ENCODE peak calls at places on chromosome 11, in seven cellular contexts. F is OCI-LY7, U is right lobe of liver, O is brain microvascular endothelial cell, H is AG10803, R is BJ, T is ovary. N is an unnamed sample.

GRCh38 chr11:64752106-64752970 is 7.4 kb downstream of the PYGM start:
- DNase-seq in F (no peak), U (peak; percentile 45), O (no peak), H (no peak), R (no peak), T (no peak), N (peak; percentile 30)

GRCh38 chr11:119470316-119471266 is 47.6 kb upstream of the THY1 start:
- DNase-seq in F (no peak), U (no peak), O (peak; percentile 64), H (peak; percentile 98), R (peak; percentile 84), T (no peak), N (no peak)

GRCh38 chr11:34214961-34215805 is 109.8 kb downstream of the NAT10 start:
- DNase-seq in F (no peak), U (no peak), O (peak; percentile 58), H (peak; percentile 46), R (no peak), T (no peak), N (no peak)

GRCh38 chr11:109967121-109967520 is 126.1 kb upstream of the ZC3H12C start:
- DNase-seq in F (no peak), U (no peak), O (no peak), H (no peak), R (no peak), T (no peak), N (no peak)

GRCh38 chr11:67561971-67562560 is 21.5 kb upstream of the GSTP1 start:
- DNase-seq in F (no peak), U (no peak), O (no peak), H (no peak), R (no peak), T (no peak), N (no peak)

GRCh38 chr11:68455485-68455884 is 5.1 kb upstream of the PPP6R3 start:
- DNase-seq in F (no peak), U (no peak), O (no peak), H (no peak), R (no peak), T (no peak), N (no peak)

GRCh38 chr11:73344191-73344607 is 32.0 kb upstream of the RELT start:
- DNase-seq in F (no peak), U (no peak), O (no peak), H (no peak), R (no peak), T (no peak), N (peak; percentile 80)

GRCh38 chr11:13668957-13669521 is 571 bp downstream of the FAR1 start:
- DNase-seq in F (peak; percentile 66), U (peak; percentile 63), O (no peak), H (peak; percentile 16), R (no peak), T (peak; percentile 59), N (no peak)

GRCh38 chr11:59247535-59248227 is 35.0 kb upstream of the MPEG1 start:
- DNase-seq in F (no peak), U (no peak), O (no peak), H (peak; percentile 43), R (no peak), T (no peak), N (no peak)

GRCh38 chr11:114195981-114196731 is 100.0 kb upstream of the NNMT start:
- DNase-seq in F (peak; percentile 45), U (no peak), O (no peak), H (no peak), R (no peak), T (no peak), N (no peak)

GRCh38 chr11:118889796-118890195 is 6.1 kb downstream of the CXCR5 start:
- DNase-seq in F (no peak), U (no peak), O (peak; percentile 47), H (peak; percentile 79), R (no peak), T (no peak), N (no peak)

GRCh38 chr11:126216526-126217305 is 5.1 kb downstream of the FAM118B start:
- DNase-seq in F (no peak), U (no peak), O (no peak), H (no peak), R (no peak), T (no peak), N (no peak)

GRCh38 chr11:126214446-126215240 is 3.1 kb downstream of the FAM118B start:
- DNase-seq in F (no peak), U (no peak), O (no peak), H (no peak), R (no peak), T (no peak), N (no peak)

GRCh38 chr11:126210871-126211235 is 597 bp downstream of the RPUSD4 start:
- DNase-seq in F (no peak), U (no peak), O (no peak), H (no peak), R (no peak), T (no peak), N (no peak)

GRCh38 chr11:126212089-126212660 is 593 bp downstream of the FAM118B start:
- DNase-seq in F (no peak), U (no peak), O (no peak), H (peak; percentile 15), R (no peak), T (no peak), N (no peak)

DNA sequence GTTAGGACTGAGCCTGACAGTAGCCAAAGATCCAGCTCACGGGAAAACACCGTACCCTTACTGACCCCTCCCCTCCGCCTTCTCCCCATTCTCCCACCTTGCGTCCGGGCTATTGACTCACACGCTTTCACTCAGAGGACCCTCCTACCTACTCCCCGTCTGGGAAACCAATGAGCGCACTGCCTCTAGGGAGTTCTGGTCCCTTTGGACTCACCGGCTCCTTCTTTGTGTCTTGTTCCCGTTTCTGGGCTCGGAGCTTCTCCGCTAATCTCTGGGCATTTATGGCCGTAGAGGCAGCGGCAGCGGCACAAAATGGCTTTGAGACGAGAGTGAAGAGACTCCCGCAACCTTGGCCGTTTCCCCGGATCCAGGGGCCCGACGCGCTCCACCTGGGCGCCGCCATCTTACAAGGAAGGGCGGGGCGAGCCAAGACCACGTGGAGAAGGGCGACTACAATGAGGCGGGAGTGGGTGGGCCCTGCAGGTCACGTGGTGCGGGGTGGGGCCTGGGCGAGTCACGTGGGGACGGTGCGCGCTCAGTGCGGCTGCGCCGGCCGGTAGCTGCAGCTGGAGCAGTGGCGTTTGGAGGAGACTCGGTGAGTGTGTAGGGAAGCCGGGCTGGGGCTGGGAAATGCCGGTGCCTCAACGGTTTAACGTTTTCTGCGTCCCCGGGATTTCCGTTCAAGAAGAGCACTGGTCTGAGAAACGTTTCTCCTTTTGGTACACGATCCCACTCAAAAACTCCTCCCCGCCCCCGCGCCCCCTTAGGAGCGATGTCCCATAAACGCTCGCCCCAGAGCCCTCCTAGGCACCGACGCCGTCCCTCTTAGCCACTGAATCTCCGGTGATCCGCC is at the start of the genes FAM118B and RPUSD4:
- DNase-seq in F (peak; percentile 97), U (peak; percentile 99), O (peak; percentile 97), H (peak; percentile 96), R (peak; percentile 82), T (peak; percentile 99), N (peak; percentile 99)
- H3K4me3 ChIP-seq in F (peak within 1 kb of the TSS; percentile 81), U (peak within 1 kb of the TSS; percentile 86), O (peak within 1 kb of the TSS; percentile 99), H (peak within 1 kb of the TSS; percentile 99), R (peak within 1 kb of the TSS; percentile 68), T (peak within 1 kb of the TSS; percentile 87), N (peak within 1 kb of the TSS; percentile 98)

DNA sequence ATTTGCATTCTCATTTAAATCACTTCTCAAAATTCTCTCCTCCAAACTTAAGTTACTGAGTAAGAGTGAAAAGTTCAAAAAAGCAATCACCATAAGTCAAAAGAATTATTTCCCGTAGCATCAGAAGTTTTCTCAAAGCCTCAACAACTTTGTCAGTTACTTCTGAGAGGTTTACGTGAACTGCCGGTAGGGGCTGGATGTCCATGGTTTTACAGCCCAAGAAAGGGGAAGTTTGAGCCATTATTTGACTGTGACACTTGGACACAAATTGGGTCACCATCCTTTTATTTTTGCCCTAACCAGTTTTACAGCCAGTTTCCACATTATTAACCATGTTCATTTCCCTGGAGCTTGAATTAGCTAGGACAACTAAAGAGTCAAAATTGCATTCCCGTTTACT is 7.5 kb downstream of the POU2AF3 start:
- DNase-seq in F (no peak), U (no peak), O (no peak), H (no peak), R (no peak), T (no peak), N (no peak)
- TF ChIP-seq CTCF in F (no peak), U (no peak), O (no peak), H (no peak), R (no peak), T (no peak), N (no peak)

DNA sequence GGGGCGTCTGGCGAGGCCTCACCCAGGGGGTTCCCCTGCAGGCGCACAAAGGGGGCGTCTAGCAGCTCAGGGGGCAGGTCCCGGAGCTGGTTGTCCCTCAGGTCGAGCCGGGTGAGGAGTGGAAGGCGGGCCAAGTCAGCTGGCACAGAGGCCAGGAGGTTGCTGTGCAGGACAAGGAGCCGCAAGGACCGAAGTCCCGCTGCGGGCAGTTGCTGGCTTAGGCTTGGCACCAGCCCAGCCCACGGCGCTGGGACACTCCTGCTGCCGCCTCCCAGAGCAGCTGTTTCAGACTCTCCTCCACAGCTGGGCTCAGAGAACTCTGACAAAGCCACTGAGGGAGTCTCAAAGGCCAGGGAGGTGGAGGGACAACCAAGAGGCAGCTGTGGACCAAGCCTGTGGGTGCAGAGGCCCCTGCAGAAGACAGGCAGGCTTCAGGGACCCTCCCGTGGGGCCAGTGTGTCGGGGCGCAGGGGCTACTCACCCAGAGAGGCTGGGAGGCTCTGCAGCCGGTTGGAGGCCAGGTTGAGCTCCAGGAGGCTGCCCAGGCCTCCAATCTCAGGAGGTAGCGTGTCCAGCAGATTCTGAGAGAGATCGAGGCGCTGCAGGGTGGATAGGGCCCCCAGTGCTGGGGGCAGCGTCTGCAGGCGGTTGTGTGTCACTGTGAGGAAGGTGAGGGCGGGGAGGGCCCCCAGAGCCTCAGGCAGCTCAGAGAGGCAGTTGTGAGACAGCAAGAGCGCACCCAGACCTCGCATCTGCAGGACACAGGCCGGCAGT is 2.2 kb downstream of the PIDD1 start:
- DNase-seq in F (no peak), U (no peak), O (no peak), H (no peak), R (no peak), T (no peak), N (no peak)
- H3K4me3 ChIP-seq in F (no peak overlapping the region), U (no peak overlapping the region), O (no peak overlapping the region), H (peak overlapping the region; percentile 65), R (no peak overlapping the region), T (no peak overlapping the region), N (no peak overlapping the region)

GRCh38 chr11:35259529-35259928 is 120.6 kb downstream of the CD44 start:
- DNase-seq in F (no peak), U (no peak), O (no peak), H (no peak), R (no peak), T (no peak), N (no peak)
- TF ChIP-seq CTCF in F (no peak), U (no peak), O (no peak), H (no peak), R (no peak), T (no peak), N (no peak)

GRCh38 chr11:96322775-96323642 is 20.0 kb downstream of the MAML2 start:
- DNase-seq in F (no peak), U (no peak), O (no peak), H (no peak), R (no peak), T (no peak), N (no peak)
- H3K4me3 ChIP-seq in F (no peak overlapping the region), U (no peak overlapping the region), O (no peak overlapping the region), H (no peak overlapping the region), R (no peak overlapping the region), T (no peak overlapping the region), N (no peak overlapping the region)